ENCODE peak calls at places on chromosome 2, in six cellular contexts. F is activated T-cell treated with anti-CD3 and anti-CD28 coated beads for 1 hour, U is skeletal muscle cell, N is H7, T is IMR-90, L is KBM-7. D is an unnamed sample.

GRCh38 chr2:158512323-158512722 is 55.6 kb downstream of the PKP4 start:
- DNase-seq in T (no peak), L (no peak), N (no peak), U (no peak), F (no peak), D (no peak)

GRCh38 chr2:141317986-141318385 is 812.8 kb downstream of the LRP1B start:
- DNase-seq in N (no peak), F (no peak), L (no peak), T (peak; percentile 57), U (no peak), D (no peak)

GRCh38 chr2:128986026-128986720 is 667.5 kb upstream of the HS6ST1 start:
- DNase-seq in L (no peak), T (no peak), U (no peak), F (no peak), N (no peak), D (no peak)

GRCh38 chr2:232634319-232635150 is 1.1 kb downstream of the EFHD1 start:
- DNase-seq in L (no peak), F (no peak), N (peak; percentile 81), U (no peak), T (no peak), D (peak; percentile 32)

GRCh38 chr2:126874961-126875360 is 23.7 kb upstream of the TEX51 start:
- DNase-seq in T (no peak), L (no peak), F (no peak), N (no peak), U (no peak), D (no peak)

GRCh38 chr2:152513681-152514080 is 178.7 kb downstream of the FMNL2 start:
- DNase-seq in F (no peak), U (no peak), L (no peak), N (no peak), T (peak; percentile 56), D (no peak)

GRCh38 chr2:190678444-190679162 is 29.7 kb downstream of the NAB1 start:
- DNase-seq in L (peak; percentile 22), T (peak; percentile 35), F (no peak), N (no peak), U (no peak), D (no peak)

GRCh38 chr2:33013684-33014110 is 66.9 kb downstream of the LTBP1 start:
- DNase-seq in N (peak; percentile 26), U (no peak), L (no peak), F (no peak), T (peak; percentile 47), D (no peak)

GRCh38 chr2:212364586-212364985 is 174.0 kb downstream of the ERBB4 start:
- DNase-seq in F (no peak), N (no peak), T (no peak), L (no peak), U (no peak), D (no peak)

GRCh38 chr2:133780099-133780996 is 212.1 kb upstream of the NCKAP5 start:
- DNase-seq in T (peak; percentile 86), U (no peak), F (no peak), N (peak; percentile 57), L (peak; percentile 58), D (peak; percentile 64)

GRCh38 chr2:72917875-72918660 is 749 bp downstream of the EMX1 start:
- DNase-seq in L (peak; percentile 32), U (no peak), T (no peak), F (no peak), N (peak; percentile 75), D (peak; percentile 58)

GRCh38 chr2:120959426-120959825 is 223.8 kb downstream of the GLI2 start:
- DNase-seq in N (no peak), F (no peak), U (no peak), T (no peak), L (no peak), D (no peak)

GRCh38 chr2:9830685-9831410 is 12.4 kb upstream of the TAF1B start:
- DNase-seq in U (no peak), L (no peak), N (no peak), F (no peak), T (no peak), D (no peak)

GRCh38 chr2:85135066-85135914 is 2.1 kb downstream of the TCF7L1 start:
- DNase-seq in L (no peak), T (no peak), N (peak; percentile 88), U (no peak), F (no peak), D (peak; percentile 80)

GRCh38 chr2:226802573-226802972 is 3.0 kb upstream of the IRS1 start:
- DNase-seq in N (peak; percentile 54), F (no peak), U (peak; percentile 75), T (peak; percentile 92), L (peak; percentile 57), D (no peak)

GRCh38 chr2:12861344-12861942 is 144.7 kb downstream of the TRIB2 start:
- DNase-seq in T (peak; percentile 78), L (no peak), U (peak; percentile 51), F (no peak), N (no peak), D (no peak)

GRCh38 chr2:127857494-127857818 is 499 bp downstream of the POLR2D start:
- DNase-seq in F (peak; percentile 4), L (peak; percentile 43), N (peak; percentile 72), U (no peak), T (no peak), D (peak; percentile 23)

GRCh38 chr2:82636411-82637020 is 1822.6 kb downstream of the SUCLG1 start:
- DNase-seq in U (peak; percentile 13), T (no peak), F (no peak), L (no peak), N (no peak), D (no peak)

GRCh38 chr2:120108749-120109148 is 95.9 kb downstream of the EPB41L5 start:
- DNase-seq in L (no peak), T (peak; percentile 61), F (no peak), U (no peak), N (no peak), D (no peak)

GRCh38 chr2:69437751-69438154 is 518 bp upstream of the NFU1 start:
- DNase-seq in N (no peak), L (no peak), U (no peak), T (no peak), F (no peak), D (no peak)

GRCh38 chr2:227674485-227674884 is 7.9 kb downstream of the SCYGR5 start:
- DNase-seq in T (no peak), U (no peak), N (no peak), F (no peak), L (no peak), D (no peak)

GRCh38 chr2:55148269-55148668 is 83.8 kb downstream of the CLHC1 start:
- DNase-seq in U (peak; percentile 64), F (no peak), N (no peak), T (peak; percentile 74), L (no peak), D (no peak)

GRCh38 chr2:241882090-241882625 is 12.6 kb downstream of the RTP5 start:
- DNase-seq in F (no peak), N (peak; percentile 82), T (no peak), U (no peak), L (peak; percentile 83), D (no peak)

GRCh38 chr2:136324966-136325365 is 207.0 kb upstream of the CXCR4 start:
- DNase-seq in T (no peak), L (peak; percentile 57), F (no peak), U (no peak), N (no peak), D (no peak)

GRCh38 chr2:117933884-117934354 is 80.0 kb downstream of the CCDC93 start:
- DNase-seq in N (no peak), U (no peak), L (no peak), T (no peak), F (no peak), D (no peak)

GRCh38 chr2:231664727-231665126 is 43.6 kb upstream of the PTMA start:
- DNase-seq in F (no peak), T (no peak), U (no peak), N (no peak), L (no peak), D (no peak)

GRCh38 chr2:9086465-9086864 is 83.0 kb upstream of the MBOAT2 start:
- DNase-seq in T (no peak), U (no peak), N (no peak), F (no peak), L (no peak), D (no peak)

GRCh38 chr2:29293830-29294438 is 178.7 kb downstream of the CLIP4 start:
- DNase-seq in U (no peak), T (peak; percentile 28), N (peak; percentile 69), F (no peak), L (peak; percentile 14), D (peak; percentile 83)

GRCh38 chr2:211133766-211134165 is 577.4 kb downstream of the CPS1 start:
- DNase-seq in U (no peak), N (no peak), F (no peak), T (no peak), L (peak; percentile 9), D (no peak)

GRCh38 chr2:85601771-85602475 is 575 bp downstream of the TMEM150A start:
- DNase-seq in N (peak; percentile 91), L (no peak), F (no peak), U (no peak), T (no peak), D (peak; percentile 58)

GRCh38 chr2:238910751-238911351 is 63.0 kb downstream of the TWIST2 start:
- DNase-seq in L (no peak), T (no peak), N (no peak), U (no peak), F (no peak), D (no peak)

GRCh38 chr2:186629245-186629996 is 39.6 kb downstream of the ITGAV start:
- DNase-seq in U (no peak), N (no peak), F (no peak), L (no peak), T (peak; percentile 7), D (no peak)

GRCh38 chr2:168912466-168913170 is 11.5 kb downstream of the G6PC2 start:
- DNase-seq in L (peak; percentile 30), T (peak; percentile 4), U (no peak), N (peak; percentile 70), F (no peak), D (peak; percentile 44)

GRCh38 chr2:10302479-10303173 is at the start of gene HPCAL1:
- DNase-seq in U (no peak), F (peak; percentile 70), N (peak; percentile 99), L (peak; percentile 93), T (peak; percentile 70), D (peak; percentile 97)

GRCh38 chr2:227207573-227207972 is 43.1 kb downstream of the COL4A3 start:
- DNase-seq in F (no peak), T (no peak), N (no peak), L (no peak), U (no peak), D (no peak)

GRCh38 chr2:27742571-27742970 is 28.9 kb upstream of the MRPL33 start:
- DNase-seq in N (no peak), F (no peak), T (no peak), L (no peak), U (no peak), D (no peak)

GRCh38 chr2:135048122-135048521 is 875 bp upstream of the MAP3K19 start:
- DNase-seq in F (no peak), U (no peak), L (no peak), N (no peak), T (no peak), D (no peak)

D was measured in WTC11.